ENCODE peak calls at places on chromosomes 3 and 15, in four cellular contexts. One of them, this sample, is unnamed.

GRCh38 chr15:77021803-77022381 is 27.0 kb downstream of the PSTPIP1 start:
- DNase-seq in thyroid gland: no peak
- DNase-seq in CD8-positive, alpha-beta T cell: no peak
- DNase-seq in NB4: peak
- DNase-seq in this sample: peak

GRCh38 chr15:90008607-90009006 is 7.5 kb downstream of the ZNF710 start:
- DNase-seq in thyroid gland: no peak
- DNase-seq in CD8-positive, alpha-beta T cell: no peak
- DNase-seq in NB4: no peak
- DNase-seq in this sample: no peak

GRCh38 chr3:46480481-46481195 is 15.9 kb upstream of the LTF start:
- DNase-seq in CD8-positive, alpha-beta T cell: no peak
- DNase-seq in thyroid gland: no peak
- DNase-seq in NB4: no peak
- DNase-seq in this sample: no peak

GRCh38 chr3:53159415-53160135 is 1.4 kb upstream of the PRKCD start:
- DNase-seq in thyroid gland: no peak
- DNase-seq in CD8-positive, alpha-beta T cell: no peak
- DNase-seq in NB4: no peak
- DNase-seq in this sample: no peak

GRCh38 chr3:171753025-171753472 is 57.2 kb downstream of the PLD1 start:
- DNase-seq in CD8-positive, alpha-beta T cell: no peak
- DNase-seq in NB4: no peak
- DNase-seq in thyroid gland: no peak
- DNase-seq in this sample: no peak

GRCh38 chr15:54594115-54594514 is 602.6 kb downstream of the RSL24D1 start:
- DNase-seq in NB4: no peak
- DNase-seq in CD8-positive, alpha-beta T cell: no peak
- DNase-seq in thyroid gland: no peak
- DNase-seq in this sample: no peak

GRCh38 chr15:92393287-92393993 is at the start of gene ST8SIA2:
- DNase-seq in NB4: no peak
- DNase-seq in thyroid gland: peak
- DNase-seq in CD8-positive, alpha-beta T cell: no peak
- DNase-seq in this sample: no peak

GRCh38 chr15:75648156-75649000 is 666 bp downstream of the SNX33 start:
- DNase-seq in thyroid gland: peak
- DNase-seq in CD8-positive, alpha-beta T cell: no peak
- DNase-seq in NB4: peak
- DNase-seq in this sample: peak

GRCh38 chr15:99682455-99682854 is 50.8 kb downstream of the LYSMD4 start:
- DNase-seq in NB4: no peak
- DNase-seq in thyroid gland: no peak
- DNase-seq in CD8-positive, alpha-beta T cell: no peak
- DNase-seq in this sample: peak

GRCh38 chr3:166013073-166013679 is 176.0 kb upstream of the BCHE start:
- DNase-seq in NB4: peak
- DNase-seq in CD8-positive, alpha-beta T cell: no peak
- DNase-seq in thyroid gland: no peak
- DNase-seq in this sample: peak

GRCh38 chr3:48186993-48187578 is 1.1 kb downstream of the CDC25A start:
- DNase-seq in NB4: no peak
- DNase-seq in CD8-positive, alpha-beta T cell: no peak
- DNase-seq in thyroid gland: no peak
- DNase-seq in this sample: peak

GRCh38 chr3:177190701-177191100 is 6.6 kb downstream of the TBL1XR1 start:
- DNase-seq in NB4: no peak
- DNase-seq in CD8-positive, alpha-beta T cell: no peak
- DNase-seq in thyroid gland: no peak
- DNase-seq in this sample: peak

GRCh38 chr15:78049691-78050440 is 27.6 kb downstream of the TBC1D2B start:
- DNase-seq in CD8-positive, alpha-beta T cell: no peak
- DNase-seq in thyroid gland: no peak
- DNase-seq in NB4: peak
- DNase-seq in this sample: peak

GRCh38 chr3:105762749-105763673 is 105.8 kb downstream of the CBLB start:
- DNase-seq in thyroid gland: no peak
- DNase-seq in NB4: no peak
- DNase-seq in CD8-positive, alpha-beta T cell: no peak
- DNase-seq in this sample: no peak

GRCh38 chr15:67685008-67685599 is 140.2 kb upstream of the SKOR1 start:
- DNase-seq in CD8-positive, alpha-beta T cell: no peak
- DNase-seq in NB4: peak
- DNase-seq in thyroid gland: no peak
- DNase-seq in this sample: peak

GRCh38 chr15:41465822-41466421 is 27.8 kb upstream of the ITPKA start:
- DNase-seq in NB4: peak
- DNase-seq in CD8-positive, alpha-beta T cell: no peak
- DNase-seq in thyroid gland: no peak
- DNase-seq in this sample: peak

GRCh38 chr3:10892622-10893021 is 76.6 kb downstream of the SLC6A11 start:
- DNase-seq in NB4: no peak
- DNase-seq in CD8-positive, alpha-beta T cell: no peak
- DNase-seq in thyroid gland: no peak
- DNase-seq in this sample: no peak

GRCh38 chr3:101720851-101721649 is 3.4 kb upstream of the CEP97 start:
- DNase-seq in NB4: peak
- DNase-seq in thyroid gland: no peak
- DNase-seq in CD8-positive, alpha-beta T cell: no peak
- DNase-seq in this sample: no peak

GRCh38 chr3:10459954-10460754 is 45.2 kb downstream of the ATP2B2 start:
- DNase-seq in thyroid gland: peak
- DNase-seq in CD8-positive, alpha-beta T cell: peak
- DNase-seq in NB4: peak
- DNase-seq in this sample: peak

GRCh38 chr3:194367992-194368841 is 1.3 kb downstream of the LRRC15 start:
- DNase-seq in NB4: no peak
- DNase-seq in thyroid gland: no peak
- DNase-seq in CD8-positive, alpha-beta T cell: no peak
- DNase-seq in this sample: peak

GRCh38 chr15:32866486-32867312 is 148.9 kb downstream of the GREM1 start:
- DNase-seq in CD8-positive, alpha-beta T cell: no peak
- DNase-seq in thyroid gland: no peak
- DNase-seq in NB4: peak
- DNase-seq in this sample: no peak

GRCh38 chr3:178078933-178079332 is 457.3 kb upstream of the KCNMB2 start:
- DNase-seq in thyroid gland: no peak
- DNase-seq in NB4: no peak
- DNase-seq in CD8-positive, alpha-beta T cell: no peak
- DNase-seq in this sample: peak

GRCh38 chr3:112746675-112747276 is 99.9 kb downstream of the CD200R1L start:
- DNase-seq in NB4: no peak
- DNase-seq in thyroid gland: no peak
- DNase-seq in CD8-positive, alpha-beta T cell: no peak
- DNase-seq in this sample: no peak

GRCh38 chr3:51538459-51539290 is at the start of gene RAD54L2:
- DNase-seq in thyroid gland: peak
- DNase-seq in NB4: peak
- DNase-seq in CD8-positive, alpha-beta T cell: peak
- DNase-seq in this sample: peak
- TF ChIP-seq CTCF in thyroid gland: no peak
- TF ChIP-seq CTCF in NB4: no peak
- TF ChIP-seq CTCF in CD8-positive, alpha-beta T cell: peak
- TF ChIP-seq CTCF in this sample: peak

GRCh38 chr3:103308921-103309320 is 874.1 kb downstream of the ZPLD1 start:
- DNase-seq in thyroid gland: no peak
- DNase-seq in CD8-positive, alpha-beta T cell: no peak
- DNase-seq in NB4: no peak
- DNase-seq in this sample: no peak
- TF ChIP-seq CTCF in thyroid gland: no peak
- TF ChIP-seq CTCF in CD8-positive, alpha-beta T cell: no peak
- TF ChIP-seq CTCF in NB4: no peak
- TF ChIP-seq CTCF in this sample: no peak

GRCh38 chr15:100849021-100849831 is 30.4 kb upstream of the ALDH1A3 start:
- DNase-seq in NB4: peak
- DNase-seq in CD8-positive, alpha-beta T cell: peak
- DNase-seq in thyroid gland: peak
- DNase-seq in this sample: peak
- TF ChIP-seq CTCF in NB4: peak
- TF ChIP-seq CTCF in CD8-positive, alpha-beta T cell: no peak
- TF ChIP-seq CTCF in thyroid gland: no peak
- TF ChIP-seq CTCF in this sample: peak

DNA sequence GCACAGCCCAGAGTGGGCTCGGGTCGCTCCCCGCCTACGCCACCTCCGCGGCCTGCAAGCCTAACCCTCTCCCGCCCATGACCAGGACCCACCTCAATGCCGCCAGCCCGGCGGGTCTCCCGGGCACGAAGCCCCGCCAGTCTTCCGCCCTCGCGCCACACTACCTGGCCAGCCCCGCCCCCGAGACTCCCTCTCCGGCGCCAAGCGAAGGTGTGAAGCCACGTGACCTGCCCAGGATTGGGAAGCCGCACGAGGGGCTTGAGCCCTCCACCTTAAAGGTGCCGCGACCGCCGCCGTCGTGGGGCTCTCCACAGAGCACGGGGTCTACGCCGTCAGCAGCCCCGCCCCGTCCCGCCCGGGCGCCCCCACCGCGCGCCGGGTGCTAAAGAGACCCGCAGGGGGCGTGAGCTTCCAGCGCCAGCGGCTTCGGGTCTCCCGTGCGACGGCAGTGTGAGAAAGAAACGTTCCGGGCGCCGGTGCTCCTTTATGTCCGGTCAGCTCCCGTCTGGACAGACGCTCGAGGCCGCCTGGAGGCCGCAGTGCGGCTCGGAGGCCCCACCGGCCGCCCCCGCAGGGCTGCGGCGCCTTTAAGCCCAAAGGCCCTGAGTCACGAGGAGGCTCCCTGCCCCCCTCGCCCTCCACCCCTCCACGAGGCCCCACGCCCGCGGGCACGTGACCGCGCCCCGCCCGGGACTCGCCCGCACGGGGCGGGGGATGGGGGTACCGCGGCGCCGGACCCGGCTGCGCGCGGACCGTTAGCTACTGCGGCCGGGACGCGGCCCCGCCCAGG is at the start of gene CPEB1:
- DNase-seq in CD8-positive, alpha-beta T cell: no peak
- DNase-seq in NB4: no peak
- DNase-seq in thyroid gland: peak
- DNase-seq in this sample: peak
- TF ChIP-seq CTCF in CD8-positive, alpha-beta T cell: peak
- TF ChIP-seq CTCF in NB4: no peak
- TF ChIP-seq CTCF in thyroid gland: no peak
- TF ChIP-seq CTCF in this sample: peak